ENCODE peak calls at places on chromosomes 11 and 22, in ten cellular contexts. A is CD8-positive, alpha-beta T cell; O is dorsolateral prefrontal cortex; S is heart right ventricle; Y is small intestine; U is CD4-positive, alpha-beta T cell; I is upper lobe of right lung; K is body of pancreas; W is mammary epithelial cell; M is pancreas. C is an unnamed sample.

GRCh38 chr11:65431452-65432132 is 9.0 kb downstream of the NEAT1 start:
- DNase-seq in A (peak), O (no peak), S (no peak), Y (peak), U (no peak), I (no peak), K (no peak), W (peak), M (no peak), C (no peak)

GRCh38 chr11:113634940-113635575 is 71.0 kb downstream of the TMPRSS5 start:
- DNase-seq in A (no peak), O (no peak), S (no peak), Y (no peak), U (no peak), I (no peak), K (no peak), W (peak), M (no peak), C (no peak)

GRCh38 chr11:45503311-45503710 is 162.1 kb downstream of the CHST1 start:
- DNase-seq in A (no peak), O (no peak), S (no peak), Y (no peak), U (no peak), I (no peak), K (no peak), W (no peak), M (no peak), C (no peak)

GRCh38 chr11:21511835-21512440 is 680.9 kb upstream of the ANO5 start:
- DNase-seq in A (no peak), O (peak), S (peak), Y (peak), U (no peak), I (peak), K (peak), W (peak), M (peak), C (no peak)

GRCh38 chr22:40055143-40055926 is 60.6 kb downstream of the FAM83F start:
- DNase-seq in A (no peak), O (no peak), S (no peak), Y (peak), U (no peak), I (no peak), K (no peak), W (peak), M (no peak), C (no peak)

GRCh38 chr11:304915-305833 is 2.4 kb upstream of the IFITM2 start:
- DNase-seq in A (no peak), O (peak), S (peak), Y (no peak), U (peak), I (peak), K (peak), W (peak), M (no peak), C (no peak)

GRCh38 chr11:14059491-14059890 is 97.0 kb downstream of the SPON1 start:
- DNase-seq in A (no peak), O (peak), S (no peak), Y (no peak), U (no peak), I (no peak), K (no peak), W (no peak), M (no peak), C (no peak)

GRCh38 chr11:124752471-124753100 is 531 bp upstream of the VSIG2 start:
- DNase-seq in A (no peak), O (no peak), S (no peak), Y (no peak), U (no peak), I (no peak), K (no peak), W (no peak), M (no peak), C (no peak)

GRCh38 chr11:74072286-74072685 is 63.4 kb upstream of the UCP3 start:
- DNase-seq in A (no peak), O (no peak), S (no peak), Y (no peak), U (no peak), I (no peak), K (no peak), W (no peak), M (no peak), C (no peak)

GRCh38 chr11:77141475-77141874 is 13.4 kb downstream of the MYO7A start:
- DNase-seq in A (no peak), O (no peak), S (no peak), Y (no peak), U (no peak), I (no peak), K (no peak), W (no peak), M (no peak), C (no peak)

GRCh38 chr11:70205049-70205725 is 2.1 kb downstream of the FADD start:
- DNase-seq in A (no peak), O (no peak), S (no peak), Y (no peak), U (no peak), I (peak), K (no peak), W (no peak), M (no peak), C (no peak)

GRCh38 chr11:60809691-60810090 is 24.6 kb downstream of the MS4A10 start:
- DNase-seq in A (no peak), O (no peak), S (no peak), Y (no peak), U (no peak), I (no peak), K (no peak), W (no peak), M (no peak), C (no peak)

GRCh38 chr11:87421422-87421821 is 383.7 kb downstream of the TMEM135 start:
- DNase-seq in A (no peak), O (peak), S (no peak), Y (peak), U (no peak), I (no peak), K (peak), W (peak), M (no peak), C (peak)

GRCh38 chr11:47967577-47968230 is 12.7 kb upstream of the PTPRJ start:
- DNase-seq in A (no peak), O (no peak), S (no peak), Y (no peak), U (no peak), I (no peak), K (no peak), W (no peak), M (no peak), C (no peak)

DNA sequence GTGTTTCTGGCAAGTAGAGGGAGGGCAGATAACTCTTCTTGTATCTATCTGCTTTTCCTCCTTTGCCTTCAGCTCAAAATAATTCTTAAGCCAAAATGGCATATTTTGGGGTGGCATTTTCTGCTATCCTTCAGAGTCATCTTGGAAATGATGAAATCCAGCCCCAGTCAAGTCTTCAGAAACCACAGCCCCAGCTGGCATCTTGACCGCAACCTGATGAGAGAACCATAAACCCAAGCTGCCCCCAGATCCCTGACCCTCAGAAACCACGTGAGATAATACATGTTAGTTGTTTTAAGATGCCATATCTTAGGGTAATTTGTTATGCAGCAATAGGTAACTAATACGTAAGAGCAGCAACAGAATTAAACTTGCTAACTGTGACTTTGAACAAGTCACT is 15.1 kb upstream of the PAMR1 start:
- DNase-seq in A (no peak), O (no peak), S (no peak), Y (no peak), U (no peak), I (no peak), K (no peak), W (peak), M (no peak), C (no peak)
- H3K27ac ChIP-seq in A (no peak), O (no peak), S (no peak), Y (peak), U (no peak), I (no peak), K (no peak), W (no peak), M (no peak), C (no peak)

GRCh38 chr22:30327864-30328345 is 1.2 kb upstream of the TBC1D10A start:
- DNase-seq in A (no peak), O (no peak), S (no peak), Y (peak), U (no peak), I (no peak), K (peak), W (peak), M (peak), C (no peak)
- H3K27ac ChIP-seq in A (no peak), O (peak), S (no peak), Y (peak), U (no peak), I (peak), K (peak), W (no peak), M (peak), C (no peak)

GRCh38 chr11:57787920-57788716 is 26.5 kb downstream of the CTNND1 start:
- DNase-seq in A (no peak), O (no peak), S (no peak), Y (peak), U (no peak), I (no peak), K (peak), W (peak), M (no peak), C (no peak)

GRCh38 chr11:57791321-57792059 is 29.9 kb downstream of the CTNND1 start:
- DNase-seq in A (no peak), O (no peak), S (no peak), Y (no peak), U (no peak), I (no peak), K (no peak), W (peak), M (no peak), C (no peak)

GRCh38 chr11:57793711-57794110 is 32.1 kb downstream of the CTNND1 start:
- DNase-seq in A (no peak), O (no peak), S (no peak), Y (no peak), U (no peak), I (no peak), K (no peak), W (no peak), M (no peak), C (no peak)

GRCh38 chr11:57792060-57792541 is 30.5 kb downstream of the CTNND1 start:
- DNase-seq in A (peak), O (peak), S (peak), Y (peak), U (peak), I (peak), K (peak), W (peak), M (no peak), C (peak)

DNA sequence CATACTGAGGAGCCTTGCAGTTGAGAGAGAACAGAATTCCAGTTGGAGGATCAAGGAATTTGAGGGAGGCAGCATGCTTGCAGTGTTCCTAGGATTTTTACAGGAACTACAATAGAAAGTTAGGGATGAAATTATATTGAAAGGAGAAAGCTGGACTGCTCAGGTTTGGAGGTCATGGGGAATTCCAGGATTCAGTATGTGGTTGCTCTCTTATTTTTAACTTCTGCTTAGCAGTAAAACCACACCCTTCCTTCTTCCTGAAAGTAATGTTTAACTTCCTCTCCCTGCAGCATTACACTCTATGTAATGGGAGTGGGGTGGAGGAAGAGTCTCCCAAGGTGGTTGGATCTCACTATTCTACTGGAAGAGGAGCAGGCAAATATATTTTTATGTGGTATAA is 31.3 kb downstream of the CTNND1 start:
- DNase-seq in A (no peak), O (no peak), S (no peak), Y (peak), U (no peak), I (no peak), K (no peak), W (peak), M (no peak), C (no peak)
- H3K27ac ChIP-seq in A (peak), O (peak), S (peak), Y (peak), U (peak), I (peak), K (peak), W (peak), M (peak), C (no peak)

GRCh38 chr22:30282616-30283046 is 6.7 kb downstream of the CASTOR1 start:
- DNase-seq in A (no peak), O (no peak), S (no peak), Y (no peak), U (no peak), I (no peak), K (no peak), W (no peak), M (no peak), C (no peak)

GRCh38 chr22:30279932-30280331 is 9.4 kb downstream of the CASTOR1 start:
- DNase-seq in A (no peak), O (no peak), S (no peak), Y (no peak), U (no peak), I (no peak), K (no peak), W (no peak), M (no peak), C (no peak)

GRCh38 chr22:30277547-30278344 is 11.1 kb upstream of the OSM start:
- DNase-seq in A (no peak), O (no peak), S (no peak), Y (peak), U (no peak), I (no peak), K (peak), W (peak), M (no peak), C (no peak)

GRCh38 chr22:30279389-30279788 is 9.9 kb downstream of the CASTOR1 start:
- DNase-seq in A (no peak), O (peak), S (peak), Y (no peak), U (no peak), I (peak), K (peak), W (peak), M (no peak), C (peak)

GRCh38 chr22:30280495-30280894 is 8.8 kb downstream of the CASTOR1 start:
- DNase-seq in A (no peak), O (no peak), S (no peak), Y (no peak), U (no peak), I (no peak), K (no peak), W (no peak), M (no peak), C (no peak)
- H3K27ac ChIP-seq in A (no peak), O (no peak), S (no peak), Y (no peak), U (no peak), I (no peak), K (no peak), W (no peak), M (no peak), C (no peak)

GRCh38 chr22:23804781-23805291 is 18.1 kb downstream of the SMARCB1 start:
- DNase-seq in A (no peak), O (no peak), S (no peak), Y (no peak), U (no peak), I (no peak), K (no peak), W (no peak), M (no peak), C (no peak)
- H3K27ac ChIP-seq in A (no peak), O (peak), S (no peak), Y (peak), U (no peak), I (no peak), K (no peak), W (no peak), M (no peak), C (peak)

GRCh38 chr11:68430801-68431200 is 29.8 kb upstream of the PPP6R3 start:
- DNase-seq in A (no peak), O (no peak), S (no peak), Y (peak), U (no peak), I (no peak), K (no peak), W (no peak), M (no peak), C (no peak)
- H3K27ac ChIP-seq in A (no peak), O (no peak), S (no peak), Y (peak), U (no peak), I (no peak), K (no peak), W (no peak), M (no peak), C (no peak)

GRCh38 chr22:30325065-30325720 is 1.5 kb downstream of the TBC1D10A start:
- DNase-seq in A (no peak), O (no peak), S (no peak), Y (peak), U (no peak), I (no peak), K (peak), W (peak), M (no peak), C (no peak)
- H3K27ac ChIP-seq in A (peak), O (peak), S (no peak), Y (peak), U (peak), I (peak), K (peak), W (peak), M (no peak), C (no peak)

C was measured in substantia nigra.